ENCODE peak calls at places on chromosomes 12 and 14, in nine cellular contexts. One of them, this sample, is unnamed.

GRCh38 chr14:87304404-87304803 is 688.6 kb downstream of the GALC start:
- DNase-seq in ovary: no peak
- DNase-seq in transverse colon: no peak
- DNase-seq in heart left ventricle: no peak
- DNase-seq in Peyer's patch: no peak
- DNase-seq in gastrocnemius medialis: no peak
- DNase-seq in right lobe of liver: no peak
- DNase-seq in IMR-90: no peak
- DNase-seq in suprapubic skin: no peak
- DNase-seq in this sample: no peak

GRCh38 chr12:79546461-79547043 is 144.2 kb downstream of the PAWR start:
- DNase-seq in ovary: no peak
- DNase-seq in transverse colon: no peak
- DNase-seq in heart left ventricle: no peak
- DNase-seq in Peyer's patch: no peak
- DNase-seq in gastrocnemius medialis: no peak
- DNase-seq in right lobe of liver: no peak
- DNase-seq in IMR-90: no peak
- DNase-seq in suprapubic skin: no peak
- DNase-seq in this sample: no peak

GRCh38 chr12:109632299-109632698 is 58.7 kb downstream of the MVK start:
- DNase-seq in ovary: no peak
- DNase-seq in transverse colon: no peak
- DNase-seq in heart left ventricle: no peak
- DNase-seq in Peyer's patch: no peak
- DNase-seq in gastrocnemius medialis: no peak
- DNase-seq in right lobe of liver: no peak
- DNase-seq in IMR-90: no peak
- DNase-seq in suprapubic skin: no peak
- DNase-seq in this sample: no peak

GRCh38 chr12:95608252-95609033 is 57.2 kb upstream of the USP44 start:
- DNase-seq in ovary: peak; percentile 73
- DNase-seq in transverse colon: no peak
- DNase-seq in heart left ventricle: peak; percentile 58
- DNase-seq in Peyer's patch: no peak
- DNase-seq in gastrocnemius medialis: peak; percentile 75
- DNase-seq in right lobe of liver: peak; percentile 50
- DNase-seq in IMR-90: peak; percentile 76
- DNase-seq in suprapubic skin: peak; percentile 76
- DNase-seq in this sample: peak; percentile 90

GRCh38 chr14:33851931-33852330 is 98.9 kb downstream of the EGLN3 start:
- DNase-seq in ovary: no peak
- DNase-seq in transverse colon: no peak
- DNase-seq in heart left ventricle: no peak
- DNase-seq in Peyer's patch: no peak
- DNase-seq in gastrocnemius medialis: no peak
- DNase-seq in right lobe of liver: no peak
- DNase-seq in IMR-90: no peak
- DNase-seq in suprapubic skin: no peak
- DNase-seq in this sample: no peak

GRCh38 chr12:44117368-44117767 is 281.5 kb downstream of the TMEM117 start:
- DNase-seq in ovary: no peak
- DNase-seq in transverse colon: no peak
- DNase-seq in heart left ventricle: no peak
- DNase-seq in Peyer's patch: no peak
- DNase-seq in gastrocnemius medialis: no peak
- DNase-seq in right lobe of liver: no peak
- DNase-seq in IMR-90: peak; percentile 2
- DNase-seq in suprapubic skin: no peak
- DNase-seq in this sample: no peak

GRCh38 chr12:1829306-1829900 is 9.0 kb downstream of the LRTM2 start:
- DNase-seq in ovary: no peak
- DNase-seq in transverse colon: no peak
- DNase-seq in heart left ventricle: no peak
- DNase-seq in Peyer's patch: no peak
- DNase-seq in gastrocnemius medialis: no peak
- DNase-seq in right lobe of liver: no peak
- DNase-seq in IMR-90: no peak
- DNase-seq in suprapubic skin: no peak
- DNase-seq in this sample: no peak

GRCh38 chr12:114692558-114693531 is 8.9 kb upstream of the TBX3 start:
- DNase-seq in ovary: no peak
- DNase-seq in transverse colon: no peak
- DNase-seq in heart left ventricle: no peak
- DNase-seq in Peyer's patch: no peak
- DNase-seq in gastrocnemius medialis: no peak
- DNase-seq in right lobe of liver: no peak
- DNase-seq in IMR-90: no peak
- DNase-seq in suprapubic skin: no peak
- DNase-seq in this sample: no peak

DNA sequence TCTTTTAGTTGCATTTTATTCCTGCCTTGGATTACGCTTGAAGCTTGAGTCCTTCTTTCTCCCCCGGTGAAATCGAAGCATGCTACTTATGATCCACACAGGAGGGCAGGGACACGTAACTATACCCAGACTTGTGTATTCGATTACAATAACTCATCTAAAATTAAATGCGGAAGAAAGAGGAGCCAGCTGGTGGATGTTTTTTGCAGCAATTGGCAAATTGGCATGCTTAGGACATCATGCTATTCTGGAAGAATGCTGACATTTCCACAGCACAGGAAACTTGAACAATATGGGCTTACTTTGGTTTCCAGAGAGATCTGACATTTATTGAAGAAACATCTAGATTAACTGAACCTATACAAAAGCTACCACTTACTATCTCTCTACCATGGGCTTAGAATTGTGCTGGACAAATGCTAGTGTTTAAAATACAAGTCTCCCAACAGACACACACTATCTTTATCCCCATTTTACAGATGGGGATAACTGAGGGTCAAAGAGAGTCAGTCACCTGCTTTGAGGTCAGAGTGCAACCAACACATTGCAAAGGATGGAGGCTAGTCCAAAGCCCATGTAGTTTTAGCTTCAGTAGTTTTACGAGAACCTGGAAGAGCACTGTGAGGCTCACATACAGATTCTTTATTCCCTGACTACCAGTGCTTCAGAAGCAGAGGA is 36.3 kb downstream of the LGMN start:
- DNase-seq in ovary: no peak
- DNase-seq in transverse colon: no peak
- DNase-seq in heart left ventricle: no peak
- DNase-seq in Peyer's patch: no peak
- DNase-seq in gastrocnemius medialis: no peak
- DNase-seq in right lobe of liver: no peak
- DNase-seq in IMR-90: no peak
- DNase-seq in suprapubic skin: peak; percentile 5
- DNase-seq in this sample: no peak
- TF ChIP-seq POLR2A in ovary: no peak
- TF ChIP-seq POLR2A in transverse colon: no peak
- TF ChIP-seq POLR2A in heart left ventricle: no peak
- TF ChIP-seq POLR2A in Peyer's patch: no peak
- TF ChIP-seq POLR2A in gastrocnemius medialis: no peak
- TF ChIP-seq POLR2A in right lobe of liver: no peak
- TF ChIP-seq POLR2A in IMR-90: no peak
- TF ChIP-seq POLR2A in suprapubic skin: no peak
- TF ChIP-seq POLR2A in this sample: no peak

DNA sequence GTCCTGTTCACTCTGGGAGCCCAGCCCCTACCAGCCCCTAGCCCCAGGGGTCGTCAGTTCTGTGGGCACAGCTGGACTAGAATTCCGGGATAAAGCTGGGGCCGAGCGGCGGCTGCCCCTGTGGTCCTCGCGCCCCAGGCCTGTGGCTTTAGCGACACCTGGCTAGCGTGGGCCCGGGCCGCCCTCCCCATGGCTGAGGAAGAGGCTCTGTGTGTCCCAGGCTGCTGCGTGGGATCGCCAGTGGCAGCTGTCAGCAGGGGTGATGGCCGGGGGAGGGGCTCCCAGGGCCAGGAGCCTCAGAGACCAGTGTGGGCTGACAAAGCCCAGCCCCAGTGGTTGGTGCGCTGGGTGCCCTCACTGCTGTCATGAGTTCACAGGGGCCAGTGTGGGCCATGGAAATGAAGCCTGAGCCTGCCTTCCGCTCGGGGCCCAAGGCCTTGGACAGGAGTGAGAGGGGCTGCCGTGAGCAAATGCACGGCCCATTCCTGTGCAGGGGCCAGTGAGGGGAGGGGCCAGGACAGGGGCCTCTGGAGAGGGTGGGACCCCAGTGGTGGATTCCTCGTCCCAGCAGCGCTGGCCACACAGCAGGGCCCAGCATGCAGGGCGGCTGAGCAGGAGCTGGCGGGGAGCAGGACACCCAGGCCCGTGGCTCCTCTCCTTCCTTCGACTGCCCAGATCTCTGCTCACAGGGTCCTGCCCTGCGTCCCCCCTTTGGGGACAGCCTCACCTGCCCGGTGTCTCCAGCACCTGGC is 11.4 kb downstream of the FBRSL1 start:
- DNase-seq in ovary: no peak
- DNase-seq in transverse colon: no peak
- DNase-seq in heart left ventricle: no peak
- DNase-seq in Peyer's patch: no peak
- DNase-seq in gastrocnemius medialis: no peak
- DNase-seq in right lobe of liver: no peak
- DNase-seq in IMR-90: no peak
- DNase-seq in suprapubic skin: no peak
- DNase-seq in this sample: no peak
- H3K27ac ChIP-seq in ovary: no peak overlapping the region
- H3K27ac ChIP-seq in transverse colon: no peak overlapping the region
- H3K27ac ChIP-seq in heart left ventricle: no peak overlapping the region
- H3K27ac ChIP-seq in Peyer's patch: no peak overlapping the region
- H3K27ac ChIP-seq in gastrocnemius medialis: no peak overlapping the region
- H3K27ac ChIP-seq in right lobe of liver: no peak overlapping the region
- H3K27ac ChIP-seq in IMR-90: no peak overlapping the region
- H3K27ac ChIP-seq in suprapubic skin: no peak overlapping the region
- H3K27ac ChIP-seq in this sample: peak overlapping the region; percentile 50

GRCh38 chr14:21038416-21039058 is 3.6 kb upstream of the RNASE7 start:
- DNase-seq in ovary: no peak
- DNase-seq in transverse colon: no peak
- DNase-seq in heart left ventricle: no peak
- DNase-seq in Peyer's patch: no peak
- DNase-seq in gastrocnemius medialis: no peak
- DNase-seq in right lobe of liver: no peak
- DNase-seq in IMR-90: no peak
- DNase-seq in suprapubic skin: no peak
- DNase-seq in this sample: no peak

GRCh38 chr14:21030531-21030930 is 514 bp downstream of the TPPP2 start:
- DNase-seq in ovary: no peak
- DNase-seq in transverse colon: no peak
- DNase-seq in heart left ventricle: no peak
- DNase-seq in Peyer's patch: no peak
- DNase-seq in gastrocnemius medialis: no peak
- DNase-seq in right lobe of liver: no peak
- DNase-seq in IMR-90: no peak
- DNase-seq in suprapubic skin: no peak
- DNase-seq in this sample: no peak

GRCh38 chr14:21036746-21037145 is 2.1 kb upstream of the RNASE13 start:
- DNase-seq in ovary: no peak
- DNase-seq in transverse colon: no peak
- DNase-seq in heart left ventricle: no peak
- DNase-seq in Peyer's patch: no peak
- DNase-seq in gastrocnemius medialis: peak; percentile 61
- DNase-seq in right lobe of liver: no peak
- DNase-seq in IMR-90: no peak
- DNase-seq in suprapubic skin: no peak
- DNase-seq in this sample: no peak

GRCh38 chr14:21032326-21033154 is 2.1 kb downstream of the RNASE13 start:
- DNase-seq in ovary: no peak
- DNase-seq in transverse colon: no peak
- DNase-seq in heart left ventricle: no peak
- DNase-seq in Peyer's patch: no peak
- DNase-seq in gastrocnemius medialis: peak; percentile 73
- DNase-seq in right lobe of liver: no peak
- DNase-seq in IMR-90: no peak
- DNase-seq in suprapubic skin: no peak
- DNase-seq in this sample: no peak

DNA sequence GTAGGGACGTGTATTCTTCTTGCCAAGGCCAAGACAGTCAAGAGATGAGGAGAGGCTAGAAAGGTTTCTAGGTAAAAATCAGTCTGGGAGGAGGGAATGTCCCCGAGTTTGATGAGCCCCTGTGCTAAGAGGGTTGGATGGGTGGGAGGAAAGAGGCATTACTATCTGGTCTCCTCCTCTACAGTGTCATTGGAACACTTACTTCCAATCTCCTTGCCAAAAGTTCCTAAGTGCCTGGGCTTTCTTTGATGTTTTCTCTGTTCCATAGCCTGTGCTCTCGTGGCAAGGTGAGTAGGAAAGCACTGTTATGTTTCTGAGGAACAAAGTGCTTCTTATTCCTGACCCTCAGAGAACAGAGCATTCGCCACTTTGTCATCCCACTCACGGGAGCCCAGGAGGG is at the start of gene RNASE13:
- DNase-seq in ovary: no peak
- DNase-seq in transverse colon: no peak
- DNase-seq in heart left ventricle: no peak
- DNase-seq in Peyer's patch: no peak
- DNase-seq in gastrocnemius medialis: no peak
- DNase-seq in right lobe of liver: no peak
- DNase-seq in IMR-90: no peak
- DNase-seq in suprapubic skin: no peak
- DNase-seq in this sample: no peak
- H3K27me3 ChIP-seq in ovary: no peaks in the 10 kb centered on the region
- H3K27me3 ChIP-seq in transverse colon: no peaks in the 10 kb centered on the region
- H3K27me3 ChIP-seq in heart left ventricle: no peaks in the 10 kb centered on the region
- H3K27me3 ChIP-seq in Peyer's patch: no peaks in the 10 kb centered on the region
- H3K27me3 ChIP-seq in gastrocnemius medialis: no peaks in the 10 kb centered on the region
- H3K27me3 ChIP-seq in right lobe of liver: no peaks in the 10 kb centered on the region
- H3K27me3 ChIP-seq in IMR-90: peaks cover 58% of the 10 kb centered on the region
- H3K27me3 ChIP-seq in suprapubic skin: no peaks in the 10 kb centered on the region
- H3K27me3 ChIP-seq in this sample: no peaks in the 10 kb centered on the region

GRCh38 chr14:104795468-104795780 is at the start of gene AKT1:
- DNase-seq in ovary: no peak
- DNase-seq in transverse colon: no peak
- DNase-seq in heart left ventricle: no peak
- DNase-seq in Peyer's patch: no peak
- DNase-seq in gastrocnemius medialis: no peak
- DNase-seq in right lobe of liver: no peak
- DNase-seq in IMR-90: no peak
- DNase-seq in suprapubic skin: no peak
- DNase-seq in this sample: no peak

GRCh38 chr14:104796682-104797081 is 1.1 kb upstream of the AKT1 start:
- DNase-seq in ovary: no peak
- DNase-seq in transverse colon: no peak
- DNase-seq in heart left ventricle: no peak
- DNase-seq in Peyer's patch: no peak
- DNase-seq in gastrocnemius medialis: no peak
- DNase-seq in right lobe of liver: no peak
- DNase-seq in IMR-90: no peak
- DNase-seq in suprapubic skin: no peak
- DNase-seq in this sample: no peak

GRCh38 chr14:104794641-104795467 is 694 bp downstream of the AKT1 start:
- DNase-seq in ovary: no peak
- DNase-seq in transverse colon: peak; percentile 50
- DNase-seq in heart left ventricle: peak; percentile 46
- DNase-seq in Peyer's patch: peak; percentile 69
- DNase-seq in gastrocnemius medialis: no peak
- DNase-seq in right lobe of liver: no peak
- DNase-seq in IMR-90: peak; percentile 19
- DNase-seq in suprapubic skin: no peak
- DNase-seq in this sample: peak; percentile 59

GRCh38 chr14:104797112-104798044 is 1.8 kb upstream of the AKT1 start:
- DNase-seq in ovary: no peak
- DNase-seq in transverse colon: peak; percentile 65
- DNase-seq in heart left ventricle: peak; percentile 57
- DNase-seq in Peyer's patch: peak; percentile 76
- DNase-seq in gastrocnemius medialis: no peak
- DNase-seq in right lobe of liver: no peak
- DNase-seq in IMR-90: no peak
- DNase-seq in suprapubic skin: no peak
- DNase-seq in this sample: no peak

GRCh38 chr14:104795781-104796681 is 483 bp upstream of the AKT1 start:
- DNase-seq in ovary: peak; percentile 73
- DNase-seq in transverse colon: peak; percentile 68
- DNase-seq in heart left ventricle: peak; percentile 72
- DNase-seq in Peyer's patch: peak; percentile 85
- DNase-seq in gastrocnemius medialis: no peak
- DNase-seq in right lobe of liver: peak; percentile 74
- DNase-seq in IMR-90: no peak
- DNase-seq in suprapubic skin: no peak
- DNase-seq in this sample: peak; percentile 64
- TF ChIP-seq POLR2A in ovary: peak; percentile 80
- TF ChIP-seq POLR2A in transverse colon: peak; percentile 47
- TF ChIP-seq POLR2A in heart left ventricle: peak; percentile 20
- TF ChIP-seq POLR2A in Peyer's patch: peak; percentile 53
- TF ChIP-seq POLR2A in gastrocnemius medialis: peak; percentile 86
- TF ChIP-seq POLR2A in right lobe of liver: peak; percentile 87
- TF ChIP-seq POLR2A in IMR-90: peak; percentile 10
- TF ChIP-seq POLR2A in suprapubic skin: no peak
- TF ChIP-seq POLR2A in this sample: peak; percentile 74